ENCODE peak calls at places on chromosomes 5 and 9, in seven cellular contexts. F, K, V, L, G, B and N are unnamed samples.

GRCh38 chr5:54835642-54836041 is 149.8 kb downstream of the ESM1 start:
- DNase-seq in K (no peak), B (no peak), G (no peak), F (no peak), L (no peak), V (peak; percentile 69), N (no peak)

GRCh38 chr5:169416583-169417196 is 115.8 kb upstream of the SLIT3 start:
- DNase-seq in L (no peak), G (peak; percentile 47), K (no peak), B (peak; percentile 58), F (peak; percentile 83), V (no peak), N (peak; percentile 93)

GRCh38 chr9:7369384-7369821 is 430.2 kb downstream of the DMAC1 start:
- DNase-seq in K (no peak), G (no peak), F (no peak), V (no peak), L (no peak), B (no peak), N (no peak)

GRCh38 chr9:121156263-121156731 is 45.4 kb downstream of the RAB14 start:
- DNase-seq in V (peak; percentile 72), B (no peak), L (peak; percentile 35), G (peak; percentile 42), K (no peak), F (peak; percentile 49), N (peak; percentile 70)

GRCh38 chr9:69582018-69582417 is 90.2 kb downstream of the APBA1 start:
- DNase-seq in G (no peak), K (no peak), L (no peak), F (no peak), B (no peak), V (no peak), N (no peak)

GRCh38 chr5:159510282-159510681 is 180.0 kb upstream of the IL12B start:
- DNase-seq in L (no peak), B (peak; percentile 33), K (no peak), V (peak; percentile 61), F (peak; percentile 78), G (peak; percentile 18), N (peak; percentile 97)

GRCh38 chr9:29976981-29977380 is 2403.7 kb upstream of the C9orf72 start:
- DNase-seq in L (no peak), B (no peak), K (no peak), V (no peak), G (no peak), F (no peak), N (no peak)

GRCh38 chr5:76608833-76609232 is 14.4 kb downstream of the F2RL2 start:
- DNase-seq in B (no peak), G (no peak), K (no peak), F (no peak), V (peak; percentile 79), L (no peak), N (no peak)

GRCh38 chr5:111299067-111299481 is 74.9 kb downstream of the CAMK4 start:
- DNase-seq in L (no peak), V (no peak), G (no peak), K (no peak), B (no peak), F (no peak), N (no peak)

GRCh38 chr9:115373000-115373709 is 255.2 kb upstream of the TNC start:
- DNase-seq in L (no peak), F (peak; percentile 90), B (no peak), V (peak; percentile 85), K (no peak), G (peak; percentile 81), N (peak; percentile 88)

GRCh38 chr5:57537831-57538230 is 55.2 kb upstream of the ACTBL2 start:
- DNase-seq in G (no peak), V (no peak), K (no peak), F (no peak), B (no peak), L (no peak), N (no peak)

GRCh38 chr9:82035332-82035731 is 46.8 kb downstream of the SPATA31D1 start:
- DNase-seq in F (no peak), V (peak; percentile 10), K (no peak), G (no peak), L (no peak), B (no peak), N (no peak)

GRCh38 chr9:136694163-136694864 is 7.1 kb upstream of the AGPAT2 start:
- DNase-seq in V (no peak), L (peak; percentile 51), K (no peak), G (peak; percentile 97), F (no peak), B (no peak), N (peak; percentile 91)

GRCh38 chr5:130002183-130002582 is 97.9 kb downstream of the CHSY3 start:
- DNase-seq in G (no peak), B (no peak), V (no peak), K (no peak), F (no peak), L (no peak), N (no peak)

GRCh38 chr9:14554866-14555265 is 138.4 kb downstream of the ZDHHC21 start:
- DNase-seq in V (no peak), K (no peak), B (no peak), G (no peak), F (no peak), L (no peak), N (peak; percentile 28)

GRCh38 chr5:15008911-15009310 is 137.3 kb upstream of the ANKH start:
- DNase-seq in F (no peak), G (no peak), B (no peak), L (no peak), K (no peak), V (no peak), N (no peak)

GRCh38 chr5:17882760-17883488 is 248.7 kb downstream of the TAF11L14 start:
- DNase-seq in F (no peak), L (no peak), V (no peak), K (no peak), B (no peak), G (no peak), N (no peak)

GRCh38 chr9:37382161-37382981 is 40.1 kb upstream of the GRHPR start:
- DNase-seq in L (no peak), K (no peak), F (no peak), V (no peak), G (no peak), B (no peak), N (no peak)

GRCh38 chr9:14766299-14766698 is 43.8 kb upstream of the CER1 start:
- DNase-seq in K (no peak), B (no peak), L (no peak), V (no peak), G (no peak), F (peak; percentile 47), N (peak; percentile 21)

GRCh38 chr9:98345011-98345410 is 89.6 kb upstream of the TBC1D2 start:
- DNase-seq in V (no peak), K (no peak), F (no peak), L (no peak), B (no peak), G (no peak), N (no peak)

GRCh38 chr5:109191153-109191558 is 218.6 kb downstream of the PJA2 start:
- DNase-seq in F (peak; percentile 21), V (no peak), G (no peak), B (no peak), L (peak; percentile 23), K (no peak), N (peak; percentile 40)

GRCh38 chr5:157562111-157562581 is 13.4 kb downstream of the ADAM19 start:
- DNase-seq in L (no peak), G (no peak), K (no peak), F (no peak), V (no peak), B (no peak), N (peak; percentile 48)

GRCh38 chr5:21263361-21263760 is 1275.4 kb upstream of the CDH18 start:
- DNase-seq in F (no peak), V (no peak), B (no peak), K (no peak), L (no peak), G (no peak), N (no peak)

GRCh38 chr9:38067611-38067891 is 1.5 kb downstream of the SHB start:
- DNase-seq in V (no peak), K (no peak), L (no peak), B (peak; percentile 23), G (no peak), F (no peak), N (peak; percentile 35)

GRCh38 chr5:151770383-151771258 is 1.1 kb upstream of the G3BP1 start:
- DNase-seq in K (no peak), V (no peak), L (no peak), F (peak; percentile 54), G (no peak), B (peak; percentile 83), N (peak; percentile 79)

GRCh38 chr9:137245450-137246421 is 4.6 kb downstream of the TUBB4B start:
- DNase-seq in K (no peak), L (no peak), V (no peak), G (no peak), F (no peak), B (no peak), N (no peak)

GRCh38 chr5:60350794-60351193 is 349.2 kb downstream of the DEPDC1B start:
- DNase-seq in G (no peak), F (no peak), L (no peak), B (no peak), V (no peak), K (no peak), N (no peak)

GRCh38 chr9:133342083-133342406 is 5.9 kb downstream of the MED22 start:
- DNase-seq in F (no peak), V (no peak), G (no peak), K (no peak), L (no peak), B (no peak), N (no peak)

GRCh38 chr5:53024535-53024934 is 35.4 kb downstream of the ITGA2 start:
- DNase-seq in L (no peak), F (no peak), V (no peak), B (no peak), G (no peak), K (no peak), N (no peak)

GRCh38 chr5:73278693-73279092 is 105.7 kb downstream of the TMEM174 start:
- DNase-seq in L (no peak), G (no peak), B (no peak), V (no peak), F (no peak), K (no peak), N (no peak)

GRCh38 chr9:95516221-95516735 is 493 bp downstream of the PTCH1 start:
- DNase-seq in L (no peak), G (no peak), K (no peak), B (no peak), F (no peak), V (no peak), N (peak; percentile 38)

GRCh38 chr9:120912958-120913672 is 13.5 kb downstream of the TRAF1 start:
- DNase-seq in G (no peak), B (no peak), V (no peak), L (no peak), F (no peak), K (no peak), N (no peak)

GRCh38 chr9:134776080-134776796 is 104.4 kb upstream of the FCN2 start:
- DNase-seq in F (no peak), K (no peak), V (peak; percentile 29), B (no peak), L (no peak), G (no peak), N (no peak)

GRCh38 chr5:180021900-180022299 is 49.7 kb downstream of the RNF130 start:
- DNase-seq in B (no peak), F (no peak), G (no peak), K (no peak), V (no peak), L (no peak), N (no peak)